ENCODE peak calls at places on chromosomes 1 and 21, in four cellular contexts. K is K562, J is H1, Y is GM12878. E is an unnamed sample.

GRCh38 chr1:201715351-201715750 is 113.6 kb upstream of the IPO9 start:
- DNase-seq in K (no peak), J (no peak), Y (no peak), E (no peak)

GRCh38 chr1:35319988-35320713 is 51.6 kb downstream of the ZMYM4 start:
- DNase-seq in K (no peak), J (no peak), Y (no peak), E (no peak)

GRCh38 chr1:239841635-239842034 is 250.0 kb upstream of the FMN2 start:
- DNase-seq in K (no peak), J (no peak), Y (no peak), E (no peak)

GRCh38 chr1:233211595-233211994 is 83.9 kb downstream of the PCNX2 start:
- DNase-seq in K (no peak), J (no peak), Y (no peak), E (no peak)

GRCh38 chr1:169113613-169114119 is 7.2 kb downstream of the ATP1B1 start:
- DNase-seq in K (no peak), J (no peak), Y (no peak), E (peak; percentile 72)

GRCh38 chr1:40703316-40703715 is 11.8 kb downstream of the NFYC start:
- DNase-seq in K (peak; percentile 34), J (no peak), Y (no peak), E (no peak)

GRCh38 chr1:18292531-18292930 is 184.9 kb downstream of the IGSF21 start:
- DNase-seq in K (no peak), J (no peak), Y (no peak), E (no peak)

GRCh38 chr1:51564124-51564523 is 45.1 kb upstream of the EPS15 start:
- DNase-seq in K (no peak), J (no peak), Y (no peak), E (no peak)

GRCh38 chr1:236725638-236726037 is 39.3 kb downstream of the ACTN2 start:
- DNase-seq in K (no peak), J (no peak), Y (no peak), E (no peak)

GRCh38 chr1:8702848-8703810 is 114.3 kb downstream of the RERE start:
- DNase-seq in K (peak; percentile 93), J (peak; percentile 94), Y (no peak), E (peak; percentile 83)

GRCh38 chr1:112672842-112673241 is 1.6 kb upstream of the MOV10 start:
- DNase-seq in K (no peak), J (no peak), Y (no peak), E (no peak)

GRCh38 chr1:71037829-71038620 is 9.6 kb downstream of the PTGER3 start:
- DNase-seq in K (no peak), J (no peak), Y (no peak), E (no peak)

GRCh38 chr21:33514234-33514633 is 22.7 kb upstream of the DNAJC28 start:
- DNase-seq in K (no peak), J (no peak), Y (no peak), E (no peak)

GRCh38 chr1:117573386-117574040 is 32.3 kb upstream of the TENT5C start:
- DNase-seq in K (no peak), J (no peak), Y (no peak), E (no peak)

GRCh38 chr1:222043444-222044292 is 301.8 kb upstream of the DUSP10 start:
- DNase-seq in K (no peak), J (no peak), Y (no peak), E (no peak)

GRCh38 chr1:27360159-27361043 is 6.4 kb downstream of the MAP3K6 start:
- DNase-seq in K (peak; percentile 65), J (peak; percentile 70), Y (no peak), E (no peak)

GRCh38 chr1:71156633-71157032 is 75.8 kb upstream of the ZRANB2 start:
- DNase-seq in K (no peak), J (no peak), Y (no peak), E (no peak)

GRCh38 chr1:4653796-4654715 is at the start of gene AJAP1:
- DNase-seq in K (no peak), J (peak; percentile 84), Y (no peak), E (no peak)

GRCh38 chr21:43375006-43375826 is 51.7 kb downstream of the SIK1 start:
- DNase-seq in K (no peak), J (no peak), Y (no peak), E (no peak)

GRCh38 chr1:23967871-23968270 is 8.2 kb downstream of the PNRC2 start:
- DNase-seq in K (no peak), J (no peak), Y (no peak), E (no peak)

GRCh38 chr1:43505077-43505780 is 25.5 kb upstream of the PTPRF start:
- DNase-seq in K (no peak), J (peak; percentile 36), Y (no peak), E (no peak)

GRCh38 chr1:204264805-204265204 is 51.0 kb upstream of the GOLT1A start:
- DNase-seq in K (no peak), J (no peak), Y (no peak), E (no peak)

GRCh38 chr1:207579436-207579799 is 65.5 kb upstream of the CR1L start:
- DNase-seq in K (peak; percentile 73), J (peak; percentile 72), Y (peak; percentile 17), E (peak; percentile 41)

GRCh38 chr1:35637401-35637809 is 3.9 kb downstream of the PSMB2 start:
- DNase-seq in K (peak; percentile 56), J (no peak), Y (peak; percentile 25), E (peak; percentile 28)

GRCh38 chr1:150530491-150531159 is 15.1 kb downstream of the FALEC start:
- DNase-seq in K (no peak), J (no peak), Y (no peak), E (no peak)
- TF ChIP-seq HDAC6 in K (no peak), J (no peak), Y (no peak), E (no peak)

GRCh38 chr1:53896673-53897229 is 2.8 kb downstream of the DIO1 start:
- DNase-seq in K (no peak), J (no peak), Y (no peak), E (peak; percentile 20)
- TF ChIP-seq HDAC2 in K (no peak), J (no peak), Y (no peak), E (no peak)

DNA sequence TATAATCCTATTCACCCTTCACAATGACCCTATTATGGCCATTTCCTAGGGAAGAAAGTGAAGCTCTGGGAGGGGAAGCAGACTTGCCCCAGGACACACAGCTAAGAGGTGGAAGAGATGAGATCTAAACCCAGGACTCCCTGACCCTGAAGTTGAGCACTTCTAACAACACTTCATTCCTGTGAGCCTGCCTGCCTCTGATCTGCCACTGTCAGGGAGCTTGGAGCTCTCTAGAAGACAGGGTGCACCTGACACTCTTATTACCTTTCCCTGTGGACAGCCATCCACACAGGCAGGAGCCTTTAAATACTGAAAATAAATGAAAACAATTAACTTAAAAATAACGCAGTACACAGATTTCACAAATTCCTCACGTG is 599 bp downstream of the MKNK1 start:
- DNase-seq in K (no peak), J (no peak), Y (no peak), E (no peak)
- TF ChIP-seq SIN3A in K (no peak), J (no peak), Y (no peak), E (no peak)

DNA sequence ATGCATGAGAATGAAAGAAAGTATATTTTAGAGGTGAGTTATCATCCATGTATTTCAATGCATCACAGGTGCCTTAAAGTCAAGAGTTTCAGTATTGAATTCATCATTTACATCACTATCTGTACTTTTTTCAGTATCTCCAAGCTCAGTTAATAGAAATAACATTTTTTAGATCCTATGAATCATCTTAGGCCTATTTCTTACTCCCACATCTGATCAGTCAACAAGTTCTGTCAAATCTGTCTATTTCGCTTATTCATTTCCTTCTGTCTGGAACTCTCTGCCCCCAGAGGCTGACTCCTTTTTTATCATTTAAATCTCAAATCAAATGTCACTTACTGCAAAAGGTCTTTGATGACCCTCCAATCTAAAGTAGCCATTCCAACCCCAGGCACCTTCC is 295.2 kb downstream of the LRRC7 start:
- DNase-seq in K (no peak), J (no peak), Y (no peak), E (no peak)
- TF ChIP-seq HDAC6 in K (no peak), J (no peak), Y (no peak), E (no peak)

DNA sequence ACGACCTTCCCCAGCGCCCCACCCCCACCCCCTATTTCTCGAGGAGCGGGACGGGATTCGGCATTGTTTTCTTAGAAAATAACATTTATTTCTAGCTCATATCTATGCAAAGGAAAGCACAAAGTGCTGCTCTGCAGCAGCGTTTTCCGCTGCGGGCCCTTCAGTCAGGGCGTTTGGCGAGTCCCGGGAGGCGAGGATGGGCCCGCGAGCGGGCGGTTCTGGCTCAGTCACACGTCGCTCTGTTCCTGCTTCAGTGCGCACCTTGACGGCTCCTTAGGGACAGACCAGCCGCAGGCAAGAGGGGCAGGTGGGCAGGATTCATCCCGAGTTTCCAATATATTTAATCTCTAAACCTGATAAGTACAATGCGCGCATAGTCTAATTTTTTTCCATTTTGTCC is 5.8 kb downstream of the DMRTA2 start:
- DNase-seq in K (no peak), J (peak; percentile 50), Y (no peak), E (no peak)
- TF ChIP-seq HDAC2 in K (no peak), J (no peak), Y (no peak), E (no peak)

DNA sequence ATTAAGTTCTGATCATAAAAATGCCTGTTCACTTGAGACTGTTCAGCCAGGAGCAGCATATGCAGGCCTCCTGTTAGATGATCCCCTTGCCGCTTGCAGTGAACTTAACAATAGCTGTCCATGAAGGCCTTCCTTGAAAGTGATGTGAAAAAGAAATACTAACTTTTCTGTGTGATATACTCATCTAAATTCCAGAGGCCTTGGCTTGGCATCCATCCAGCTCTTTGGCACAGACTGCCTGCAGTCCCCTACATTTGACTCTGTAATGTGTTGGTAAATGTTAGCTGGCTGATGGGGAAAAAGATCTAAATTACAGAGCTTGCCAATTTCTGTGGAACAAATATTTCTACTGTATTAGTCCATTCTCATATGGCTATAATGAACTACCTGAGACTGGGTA is 73.7 kb downstream of the KCNK2 start:
- DNase-seq in K (no peak), J (no peak), Y (no peak), E (no peak)
- TF ChIP-seq SIN3A in K (no peak), J (no peak), Y (no peak), E (no peak)